ENCODE peak calls at places on chromosomes 12 and 14, in five cellular contexts. One of them, this sample, is unnamed.

GRCh38 chr12:88945041-88945732 is 364.9 kb upstream of the KITLG start:
- DNase-seq in testis: no peak
- DNase-seq in heart left ventricle: no peak
- DNase-seq in transverse colon: no peak
- DNase-seq in adrenal gland: no peak
- DNase-seq in this sample: no peak

GRCh38 chr14:73471582-73472181 is 13.3 kb upstream of the NUMB start:
- DNase-seq in testis: no peak
- DNase-seq in heart left ventricle: no peak
- DNase-seq in transverse colon: no peak
- DNase-seq in adrenal gland: no peak
- DNase-seq in this sample: no peak

GRCh38 chr12:75592086-75592485 is 80.7 kb upstream of the KRR1 start:
- DNase-seq in testis: no peak
- DNase-seq in heart left ventricle: no peak
- DNase-seq in transverse colon: no peak
- DNase-seq in adrenal gland: no peak
- DNase-seq in this sample: no peak

GRCh38 chr12:100163416-100164152 is 20.9 kb upstream of the BLTP3B start:
- DNase-seq in testis: peak
- DNase-seq in heart left ventricle: peak
- DNase-seq in transverse colon: peak
- DNase-seq in adrenal gland: peak
- DNase-seq in this sample: peak

GRCh38 chr14:25233613-25234012 is 183.7 kb upstream of the STXBP6 start:
- DNase-seq in testis: no peak
- DNase-seq in heart left ventricle: no peak
- DNase-seq in transverse colon: no peak
- DNase-seq in adrenal gland: no peak
- DNase-seq in this sample: no peak

GRCh38 chr14:61965030-61965745 is 203.0 kb downstream of the SNAPC1 start:
- DNase-seq in testis: no peak
- DNase-seq in heart left ventricle: no peak
- DNase-seq in transverse colon: no peak
- DNase-seq in adrenal gland: no peak
- DNase-seq in this sample: no peak

GRCh38 chr14:89630096-89630829 is 213.2 kb upstream of the FOXN3 start:
- DNase-seq in testis: no peak
- DNase-seq in heart left ventricle: no peak
- DNase-seq in transverse colon: no peak
- DNase-seq in adrenal gland: no peak
- DNase-seq in this sample: no peak

GRCh38 chr12:25187781-25188180 is 7.2 kb downstream of the DNAI7 start:
- DNase-seq in testis: no peak
- DNase-seq in heart left ventricle: no peak
- DNase-seq in transverse colon: no peak
- DNase-seq in adrenal gland: no peak
- DNase-seq in this sample: no peak

GRCh38 chr12:32489070-32489469 is 89.7 kb downstream of the FGD4 start:
- DNase-seq in testis: no peak
- DNase-seq in heart left ventricle: no peak
- DNase-seq in transverse colon: no peak
- DNase-seq in adrenal gland: no peak
- DNase-seq in this sample: no peak

GRCh38 chr12:62603811-62604098 is 137.1 kb downstream of the MON2 start:
- DNase-seq in testis: no peak
- DNase-seq in heart left ventricle: no peak
- DNase-seq in transverse colon: no peak
- DNase-seq in adrenal gland: no peak
- DNase-seq in this sample: no peak

DNA sequence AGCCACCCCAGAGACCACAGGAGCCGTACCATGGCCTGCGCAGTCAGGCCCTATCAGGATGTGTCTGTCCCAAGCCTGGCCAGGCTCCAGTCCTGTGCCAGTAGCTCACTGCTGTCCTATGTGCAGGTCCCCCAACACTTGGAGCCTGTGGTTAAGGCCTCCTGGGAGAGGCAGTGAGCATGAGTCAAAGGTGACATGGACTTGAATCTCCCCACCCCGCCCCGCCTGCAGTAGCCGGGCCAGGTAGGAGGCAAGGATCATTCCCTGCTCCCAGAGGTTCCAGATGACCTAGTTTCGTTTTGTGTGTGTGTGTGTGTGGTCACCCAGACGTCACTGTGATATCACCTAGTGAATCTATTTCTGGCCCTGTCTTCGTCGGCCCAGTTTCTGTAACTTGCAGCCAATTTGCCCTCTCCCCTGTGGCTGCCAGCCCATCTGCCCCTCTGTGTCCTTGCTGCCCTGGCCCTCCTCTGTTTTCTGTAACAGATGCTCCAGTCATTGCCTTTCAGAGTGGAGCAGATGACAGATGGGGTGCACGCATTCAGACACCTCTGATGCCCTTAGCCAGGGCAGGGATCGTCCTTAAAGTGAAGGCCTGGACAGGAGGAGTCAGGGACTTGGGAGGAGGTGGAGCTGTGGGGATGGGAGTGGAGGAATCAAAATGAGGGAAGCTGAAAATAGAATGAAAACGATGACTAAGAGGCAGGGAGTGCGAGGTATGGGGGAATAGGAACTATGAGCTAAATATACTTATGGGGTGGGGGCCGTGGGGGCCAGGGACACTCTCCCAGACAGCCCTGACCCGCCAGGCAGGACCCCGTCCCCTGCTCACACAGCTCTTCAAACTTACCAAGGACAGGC is 37.4 kb downstream of the SLC6A12 start:
- DNase-seq in testis: peak
- DNase-seq in heart left ventricle: peak
- DNase-seq in transverse colon: peak
- DNase-seq in adrenal gland: peak
- DNase-seq in this sample: no peak
- TF ChIP-seq POLR2A in testis: no peak
- TF ChIP-seq POLR2A in heart left ventricle: no peak
- TF ChIP-seq POLR2A in transverse colon: no peak
- TF ChIP-seq POLR2A in adrenal gland: no peak
- TF ChIP-seq POLR2A in this sample: no peak

GRCh38 chr14:105531088-105531957 is 4.9 kb downstream of the TMEM121 start:
- DNase-seq in testis: no peak
- DNase-seq in heart left ventricle: no peak
- DNase-seq in transverse colon: no peak
- DNase-seq in adrenal gland: no peak
- DNase-seq in this sample: no peak
- H3K4me3 ChIP-seq in testis: no peak
- H3K4me3 ChIP-seq in heart left ventricle: no peak
- H3K4me3 ChIP-seq in transverse colon: no peak
- H3K4me3 ChIP-seq in adrenal gland: no peak
- H3K4me3 ChIP-seq in this sample: no peak

GRCh38 chr12:6432991-6433390 is 11.8 kb upstream of the CD27 start:
- DNase-seq in testis: no peak
- DNase-seq in heart left ventricle: no peak
- DNase-seq in transverse colon: no peak
- DNase-seq in adrenal gland: no peak
- DNase-seq in this sample: no peak

GRCh38 chr12:6437586-6437985 is 7.2 kb upstream of the CD27 start:
- DNase-seq in testis: no peak
- DNase-seq in heart left ventricle: no peak
- DNase-seq in transverse colon: no peak
- DNase-seq in adrenal gland: no peak
- DNase-seq in this sample: no peak

GRCh38 chr12:6430990-6431353 is 13.8 kb upstream of the CD27 start:
- DNase-seq in testis: no peak
- DNase-seq in heart left ventricle: no peak
- DNase-seq in transverse colon: no peak
- DNase-seq in adrenal gland: peak
- DNase-seq in this sample: no peak

GRCh38 chr12:6435941-6436715 is 8.6 kb upstream of the CD27 start:
- DNase-seq in testis: no peak
- DNase-seq in heart left ventricle: no peak
- DNase-seq in transverse colon: no peak
- DNase-seq in adrenal gland: peak
- DNase-seq in this sample: no peak

GRCh38 chr12:6434205-6435180 is 10.3 kb upstream of the CD27 start:
- DNase-seq in testis: no peak
- DNase-seq in heart left ventricle: no peak
- DNase-seq in transverse colon: no peak
- DNase-seq in adrenal gland: peak
- DNase-seq in this sample: peak
- TF ChIP-seq POLR2A in testis: no peak
- TF ChIP-seq POLR2A in heart left ventricle: no peak
- TF ChIP-seq POLR2A in transverse colon: no peak
- TF ChIP-seq POLR2A in adrenal gland: no peak
- TF ChIP-seq POLR2A in this sample: no peak

GRCh38 chr14:99554757-99555531 is 49.1 kb downstream of the CCDC85C start:
- DNase-seq in testis: peak
- DNase-seq in heart left ventricle: peak
- DNase-seq in transverse colon: peak
- DNase-seq in adrenal gland: peak
- DNase-seq in this sample: no peak
- H3K4me3 ChIP-seq in testis: no peak
- H3K4me3 ChIP-seq in heart left ventricle: no peak
- H3K4me3 ChIP-seq in transverse colon: no peak
- H3K4me3 ChIP-seq in adrenal gland: no peak
- H3K4me3 ChIP-seq in this sample: no peak

DNA sequence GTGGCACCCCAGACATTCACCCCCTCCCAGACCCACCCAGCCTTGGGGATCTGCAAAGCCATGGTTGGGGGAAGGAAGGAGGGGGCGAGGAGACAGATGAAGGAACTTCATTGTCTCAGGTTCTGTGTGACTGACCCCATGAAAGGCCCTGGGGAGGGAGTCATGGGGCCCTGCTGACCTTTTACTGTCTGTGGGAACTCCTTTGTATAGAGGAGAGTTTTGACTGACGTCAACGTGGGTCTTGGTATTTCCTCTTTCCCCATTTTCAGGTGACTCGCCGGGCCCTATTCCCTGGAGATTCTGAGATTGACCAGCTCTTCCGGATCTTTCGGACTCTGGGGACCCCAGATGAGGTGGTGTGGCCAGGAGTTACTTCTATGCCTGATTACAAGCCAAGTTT is 3.1 kb upstream of the RAB5B start:
- DNase-seq in testis: no peak
- DNase-seq in heart left ventricle: no peak
- DNase-seq in transverse colon: no peak
- DNase-seq in adrenal gland: no peak
- DNase-seq in this sample: no peak
- TF ChIP-seq POLR2A in testis: no peak
- TF ChIP-seq POLR2A in heart left ventricle: no peak
- TF ChIP-seq POLR2A in transverse colon: no peak
- TF ChIP-seq POLR2A in adrenal gland: no peak
- TF ChIP-seq POLR2A in this sample: no peak

GRCh38 chr12:132435486-132436187 is 54.3 kb upstream of the FBRSL1 start:
- DNase-seq in testis: no peak
- DNase-seq in heart left ventricle: no peak
- DNase-seq in transverse colon: no peak
- DNase-seq in adrenal gland: no peak
- DNase-seq in this sample: no peak

GRCh38 chr12:132438726-132439125 is 51.2 kb upstream of the FBRSL1 start:
- DNase-seq in testis: no peak
- DNase-seq in heart left ventricle: no peak
- DNase-seq in transverse colon: no peak
- DNase-seq in adrenal gland: no peak
- DNase-seq in this sample: no peak

GRCh38 chr12:132438139-132438700 is 51.7 kb upstream of the FBRSL1 start:
- DNase-seq in testis: no peak
- DNase-seq in heart left ventricle: no peak
- DNase-seq in transverse colon: no peak
- DNase-seq in adrenal gland: no peak
- DNase-seq in this sample: no peak

GRCh38 chr12:132436791-132437251 is 53.1 kb upstream of the FBRSL1 start:
- DNase-seq in testis: no peak
- DNase-seq in heart left ventricle: no peak
- DNase-seq in transverse colon: no peak
- DNase-seq in adrenal gland: no peak
- DNase-seq in this sample: no peak

DNA sequence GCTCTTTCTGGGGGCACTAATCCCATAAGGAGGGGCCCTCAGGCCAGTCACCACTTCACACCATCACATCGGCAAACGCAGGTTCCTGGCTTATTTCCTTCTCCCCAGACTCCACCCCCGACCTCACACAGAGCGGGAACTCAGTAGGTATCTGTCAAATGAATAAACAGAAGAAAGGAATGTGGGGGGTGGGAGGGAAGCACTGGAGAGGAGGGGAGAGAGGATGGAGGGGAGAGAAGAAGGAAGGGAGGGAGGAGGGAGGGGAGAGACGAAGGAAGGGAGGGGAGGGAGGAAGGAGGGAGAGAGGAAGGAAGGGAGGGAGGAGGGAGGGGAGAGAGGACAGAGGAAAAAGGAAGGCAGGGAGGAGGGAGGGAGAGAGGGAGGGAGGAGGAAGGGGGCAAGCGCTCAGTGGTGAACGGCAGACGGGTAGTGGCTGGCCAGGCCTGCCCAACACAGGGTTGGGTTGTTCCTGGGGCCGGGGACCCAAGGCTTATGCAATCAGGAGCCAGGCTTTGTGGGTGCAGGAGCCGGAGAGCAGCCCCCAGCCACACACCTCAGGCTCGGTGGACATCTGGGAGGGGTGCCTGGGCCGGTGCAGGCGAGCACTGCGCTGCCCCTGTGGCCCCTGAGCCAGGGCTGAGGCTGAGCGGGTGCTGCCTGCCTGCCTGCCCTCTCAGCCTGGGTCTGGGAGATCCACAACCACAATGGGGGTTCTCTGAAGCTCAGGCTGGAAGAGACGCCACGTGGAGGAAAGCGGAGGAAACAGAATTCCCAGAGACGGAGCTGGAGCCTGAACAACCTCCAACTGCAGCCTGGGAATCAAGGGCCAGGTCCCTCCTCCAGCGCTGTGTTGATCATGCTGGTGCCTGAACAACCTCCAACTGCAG is 52.5 kb upstream of the FBRSL1 start:
- DNase-seq in testis: no peak
- DNase-seq in heart left ventricle: no peak
- DNase-seq in transverse colon: no peak
- DNase-seq in adrenal gland: no peak
- DNase-seq in this sample: no peak
- H3K4me3 ChIP-seq in testis: no peak
- H3K4me3 ChIP-seq in heart left ventricle: no peak
- H3K4me3 ChIP-seq in transverse colon: no peak
- H3K4me3 ChIP-seq in adrenal gland: no peak
- H3K4me3 ChIP-seq in this sample: no peak

This sample was measured in uterus.